ENCODE peak calls at places on chromosomes 12 and 14, in five cellular contexts. A is breast epithelium, G is adrenal gland, N is omental fat pad, H is right lobe of liver. S is an unnamed sample.

GRCh38 chr12:12587878-12588277 is 23.8 kb upstream of the CREBL2 start:
- DNase-seq in A (no peak), G (no peak), N (no peak), H (no peak), S (no peak)

GRCh38 chr12:26369588-26369987 is 174.2 kb downstream of the SSPN start:
- DNase-seq in A (no peak), G (peak), N (no peak), H (no peak), S (no peak)

GRCh38 chr14:105151131-105151837 is 17.3 kb downstream of the JAG2 start:
- DNase-seq in A (no peak), G (no peak), N (no peak), H (no peak), S (no peak)

GRCh38 chr12:114405199-114405448 is 820 bp downstream of the TBX5 start:
- DNase-seq in A (no peak), G (no peak), N (no peak), H (no peak), S (no peak)

GRCh38 chr14:106518054-106518943 is 991.9 kb downstream of the TMEM121 start:
- DNase-seq in A (no peak), G (no peak), N (no peak), H (peak), S (no peak)

GRCh38 chr12:16579041-16579440 is 26.9 kb downstream of the LMO3 start:
- DNase-seq in A (no peak), G (no peak), N (no peak), H (no peak), S (no peak)

GRCh38 chr12:115261691-115262398 is 577.9 kb upstream of the TBX3 start:
- DNase-seq in A (no peak), G (no peak), N (no peak), H (peak), S (no peak)

GRCh38 chr12:93344876-93345275 is 32.8 kb upstream of the NUDT4 start:
- DNase-seq in A (no peak), G (no peak), N (no peak), H (no peak), S (no peak)

GRCh38 chr12:52615912-52616311 is 2.4 kb downstream of the KRT73 start:
- DNase-seq in A (no peak), G (no peak), N (no peak), H (no peak), S (no peak)

GRCh38 chr12:12718853-12719252 is 1.7 kb downstream of the CDKN1B start:
- DNase-seq in A (no peak), G (no peak), N (no peak), H (no peak), S (no peak)

GRCh38 chr12:14993537-14994266 is 20.9 kb downstream of the PDE6H start:
- DNase-seq in A (no peak), G (no peak), N (no peak), H (no peak), S (no peak)

GRCh38 chr14:104348741-104349140 is 210.4 kb downstream of the KIF26A start:
- DNase-seq in A (no peak), G (no peak), N (no peak), H (no peak), S (no peak)

GRCh38 chr14:91872011-91872476 is 4.7 kb upstream of the TC2N start:
- DNase-seq in A (no peak), G (no peak), N (no peak), H (peak), S (no peak)

GRCh38 chr12:25368542-25368941 is 117.8 kb upstream of the KRAS start:
- DNase-seq in A (no peak), G (no peak), N (no peak), H (no peak), S (no peak)

GRCh38 chr12:57047981-57048380 is 1.9 kb downstream of the MYO1A start:
- DNase-seq in A (no peak), G (no peak), N (no peak), H (no peak), S (no peak)

GRCh38 chr12:97748298-97748697 is 285.7 kb downstream of the RMST start:
- DNase-seq in A (no peak), G (no peak), N (no peak), H (no peak), S (no peak)

DNA sequence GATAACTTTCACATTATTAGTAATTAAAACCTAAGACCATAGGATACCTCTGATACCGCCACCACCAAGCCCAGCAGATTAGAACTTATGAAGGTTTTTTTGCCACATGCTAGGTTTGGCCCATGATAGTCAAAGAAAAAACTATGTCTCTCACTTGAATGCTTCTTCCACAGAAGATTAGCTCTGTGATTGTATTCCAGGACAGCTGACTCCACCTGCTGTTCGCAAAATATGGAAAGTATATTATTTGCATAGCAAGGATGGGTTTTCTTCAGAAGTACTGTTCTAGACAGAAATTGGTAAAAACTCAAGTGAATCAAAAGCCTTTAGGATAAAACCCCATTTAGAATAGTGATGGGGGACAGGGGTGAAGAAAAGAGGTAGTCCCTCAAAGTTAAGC is 42.2 kb downstream of the PPFIBP1 start:
- DNase-seq in A (no peak), G (no peak), N (no peak), H (no peak), S (no peak)
- TF ChIP-seq CTCF in A (no peak), G (no peak), N (no peak), H (no peak), S (no peak)

DNA sequence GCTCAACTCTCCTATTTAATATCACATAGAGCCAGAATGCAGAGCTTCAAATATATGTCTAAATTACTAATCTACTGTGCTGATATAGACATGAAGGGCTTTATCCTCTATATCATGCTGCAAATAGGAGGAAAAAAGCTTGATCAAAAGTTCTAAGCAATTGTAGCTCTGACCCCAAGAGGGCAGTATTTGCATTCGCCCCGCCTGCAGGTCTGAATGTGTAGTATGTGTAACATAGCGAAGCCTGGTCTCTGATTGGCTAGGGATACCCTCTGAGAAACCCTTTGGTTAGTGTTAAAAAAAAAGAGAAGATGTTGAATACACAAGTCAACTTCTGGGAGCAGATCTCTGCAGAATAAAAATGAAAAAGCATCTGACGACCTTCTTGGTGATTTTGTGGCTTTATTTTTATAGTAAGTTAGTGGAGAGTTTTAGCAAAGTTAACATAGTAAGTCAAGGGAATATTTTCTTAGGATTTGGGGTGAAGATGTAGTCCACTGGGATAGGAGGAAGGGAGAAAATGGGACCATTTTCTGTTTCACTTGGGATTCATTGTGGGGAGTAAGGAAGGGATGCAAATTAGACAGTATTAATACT is 151.6 kb upstream of the OR4E1 start:
- DNase-seq in A (no peak), G (no peak), N (no peak), H (no peak), S (no peak)
- TF ChIP-seq CTCF in A (no peak), G (no peak), N (no peak), H (no peak), S (no peak)

GRCh38 chr12:10867381-10867780 is 16.7 kb downstream of the PRH1 start:
- DNase-seq in A (no peak), G (no peak), N (no peak), H (no peak), S (no peak)
- TF ChIP-seq CTCF in A (no peak), G (no peak), N (no peak), H (peak), S (no peak)

GRCh38 chr14:94355191-94355794 is 32.2 kb upstream of the SERPINA6 start:
- DNase-seq in A (peak), G (no peak), N (no peak), H (peak), S (no peak)
- TF ChIP-seq CTCF in A (peak), G (no peak), N (no peak), H (peak), S (no peak)

S was measured in ascending aorta.